ENCODE peak calls at places on chromosomes 7 and 10, in seven cellular contexts. One of them, this sample, is unnamed.

GRCh38 chr10:89466599-89467035 is 52.2 kb downstream of the IFIT5 start:
- DNase-seq in bronchial epithelial cell: peak; percentile 85
- DNase-seq in K562: no peak
- DNase-seq in body of pancreas: peak; percentile 38
- DNase-seq in endothelial cell: no peak
- DNase-seq in activated CD8-positive, alpha-beta memory T cell treated with anti-CD3 and anti-CD28 coated beads, Interleukin-2, amount 50 U/mL, for 48 hours: no peak
- DNase-seq in kidney tubule cell: peak; percentile 70
- DNase-seq in this sample: peak; percentile 77

GRCh38 chr10:13834581-13835286 is 248.0 kb downstream of the PRPF18 start:
- DNase-seq in endothelial cell: no peak
- DNase-seq in K562: no peak
- DNase-seq in activated CD8-positive, alpha-beta memory T cell treated with anti-CD3 and anti-CD28 coated beads, Interleukin-2, amount 50 U/mL, for 48 hours: no peak
- DNase-seq in bronchial epithelial cell: no peak
- DNase-seq in body of pancreas: peak; percentile 37
- DNase-seq in kidney tubule cell: peak; percentile 10
- DNase-seq in this sample: no peak

GRCh38 chr7:143396182-143396581 is 12.5 kb downstream of the EPHA1 start:
- DNase-seq in activated CD8-positive, alpha-beta memory T cell treated with anti-CD3 and anti-CD28 coated beads, Interleukin-2, amount 50 U/mL, for 48 hours: no peak
- DNase-seq in endothelial cell: no peak
- DNase-seq in bronchial epithelial cell: no peak
- DNase-seq in K562: no peak
- DNase-seq in body of pancreas: no peak
- DNase-seq in kidney tubule cell: no peak
- DNase-seq in this sample: no peak

GRCh38 chr7:81361769-81362168 is 408.1 kb downstream of the HGF start:
- DNase-seq in activated CD8-positive, alpha-beta memory T cell treated with anti-CD3 and anti-CD28 coated beads, Interleukin-2, amount 50 U/mL, for 48 hours: no peak
- DNase-seq in kidney tubule cell: no peak
- DNase-seq in endothelial cell: no peak
- DNase-seq in bronchial epithelial cell: no peak
- DNase-seq in body of pancreas: no peak
- DNase-seq in K562: no peak
- DNase-seq in this sample: no peak

GRCh38 chr10:108303149-108303548 is 1138.6 kb upstream of the SORCS1 start:
- DNase-seq in body of pancreas: no peak
- DNase-seq in bronchial epithelial cell: peak; percentile 50
- DNase-seq in kidney tubule cell: peak; percentile 12
- DNase-seq in K562: no peak
- DNase-seq in endothelial cell: no peak
- DNase-seq in activated CD8-positive, alpha-beta memory T cell treated with anti-CD3 and anti-CD28 coated beads, Interleukin-2, amount 50 U/mL, for 48 hours: no peak
- DNase-seq in this sample: peak; percentile 5

GRCh38 chr10:124287791-124288190 is 130.9 kb downstream of the OAT start:
- DNase-seq in activated CD8-positive, alpha-beta memory T cell treated with anti-CD3 and anti-CD28 coated beads, Interleukin-2, amount 50 U/mL, for 48 hours: no peak
- DNase-seq in bronchial epithelial cell: no peak
- DNase-seq in endothelial cell: no peak
- DNase-seq in kidney tubule cell: no peak
- DNase-seq in body of pancreas: no peak
- DNase-seq in K562: no peak
- DNase-seq in this sample: no peak

GRCh38 chr7:116259156-116259555 is 48.8 kb downstream of the TES start:
- DNase-seq in endothelial cell: no peak
- DNase-seq in body of pancreas: no peak
- DNase-seq in bronchial epithelial cell: no peak
- DNase-seq in kidney tubule cell: no peak
- DNase-seq in K562: no peak
- DNase-seq in activated CD8-positive, alpha-beta memory T cell treated with anti-CD3 and anti-CD28 coated beads, Interleukin-2, amount 50 U/mL, for 48 hours: no peak
- DNase-seq in this sample: peak; percentile 12

GRCh38 chr7:89238156-89238555 is 442.6 kb upstream of the TEX47 start:
- DNase-seq in bronchial epithelial cell: peak; percentile 10
- DNase-seq in activated CD8-positive, alpha-beta memory T cell treated with anti-CD3 and anti-CD28 coated beads, Interleukin-2, amount 50 U/mL, for 48 hours: no peak
- DNase-seq in kidney tubule cell: peak; percentile 7
- DNase-seq in body of pancreas: no peak
- DNase-seq in endothelial cell: no peak
- DNase-seq in K562: no peak
- DNase-seq in this sample: peak; percentile 4

GRCh38 chr7:104627516-104627915 is 299.1 kb downstream of the LHFPL3 start:
- DNase-seq in bronchial epithelial cell: peak; percentile 24
- DNase-seq in kidney tubule cell: peak; percentile 40
- DNase-seq in activated CD8-positive, alpha-beta memory T cell treated with anti-CD3 and anti-CD28 coated beads, Interleukin-2, amount 50 U/mL, for 48 hours: no peak
- DNase-seq in endothelial cell: peak; percentile 61
- DNase-seq in K562: no peak
- DNase-seq in body of pancreas: peak; percentile 12
- DNase-seq in this sample: peak; percentile 49

This sample was measured in MCF 10A.